ENCODE peak calls at places on chromosomes 13 and 19, in five cellular contexts. J, N, W, V and I are unnamed samples.

GRCh38 chr13:38657191-38657590 is 29.7 kb upstream of the FREM2 start:
- DNase-seq in J (no peak), W (no peak), N (no peak), V (no peak), I (no peak)

GRCh38 chr13:65293530-65294198 is 1936.5 kb downstream of the PCDH9 start:
- DNase-seq in V (no peak), N (no peak), J (no peak), W (no peak), I (no peak)

GRCh38 chr19:44371815-44372480 is 15.5 kb upstream of the ZNF112 start:
- DNase-seq in W (no peak), J (no peak), V (no peak), N (no peak), I (no peak)

GRCh38 chr13:78147905-78148304 is 229.3 kb upstream of the EDNRB start:
- DNase-seq in V (no peak), J (no peak), N (no peak), W (no peak), I (no peak)

GRCh38 chr13:32264407-32264806 is 50.8 kb downstream of the ZAR1L start:
- DNase-seq in N (peak), J (no peak), V (no peak), W (no peak), I (no peak)

GRCh38 chr13:87656311-87656710 is 14.9 kb upstream of the SLITRK5 start:
- DNase-seq in N (no peak), W (no peak), V (peak), J (no peak), I (peak)

GRCh38 chr19:38713227-38713649 is 31.0 kb downstream of the CAPN12 start:
- DNase-seq in N (no peak), W (no peak), V (no peak), J (no peak), I (no peak)

GRCh38 chr13:32261567-32261966 is 53.6 kb downstream of the ZAR1L start:
- DNase-seq in J (no peak), V (no peak), W (no peak), N (peak), I (no peak)

GRCh38 chr19:39110263-39110967 is 15.2 kb upstream of the PAK4 start:
- DNase-seq in N (peak), V (peak), W (peak), J (peak), I (peak)

GRCh38 chr13:47237571-47237970 is 340.7 kb upstream of the HTR2A start:
- DNase-seq in W (no peak), V (no peak), N (no peak), J (no peak), I (no peak)

GRCh38 chr19:10255358-10255757 is 3.3 kb downstream of the MRPL4 start:
- DNase-seq in V (no peak), W (no peak), J (no peak), N (no peak), I (no peak)

GRCh38 chr19:58317481-58318072 is 9.2 kb upstream of the ZSCAN22 start:
- DNase-seq in N (peak), W (no peak), V (no peak), J (no peak), I (no peak)

GRCh38 chr13:20489185-20489820 is 36.4 kb downstream of the CRYL1 start:
- DNase-seq in V (peak), J (peak), N (no peak), W (peak), I (peak)

GRCh38 chr13:109483369-109483768 is 303.0 kb downstream of the IRS2 start:
- DNase-seq in W (no peak), J (no peak), V (no peak), N (no peak), I (no peak)

GRCh38 chr19:37551123-37551993 is 43.2 kb downstream of the ZNF571 start:
- DNase-seq in J (peak), N (no peak), W (peak), V (no peak), I (no peak)

GRCh38 chr19:29586401-29586800 is 19.7 kb upstream of the POP4 start:
- DNase-seq in V (no peak), J (no peak), N (no peak), W (no peak), I (no peak)

GRCh38 chr19:41206456-41206855 is 12.6 kb upstream of the AXL start:
- DNase-seq in W (no peak), N (no peak), J (no peak), V (no peak), I (no peak)